ENCODE peak calls at places on chromosomes 6 and 20, in five cellular contexts. One of them, this sample, is unnamed.

GRCh38 chr20:34017610-34018009 is 23.9 kb downstream of the RALY start:
- DNase-seq in aorta: no peak
- DNase-seq in GM23248: peak; percentile 92
- DNase-seq in SJSA1: peak; percentile 77
- DNase-seq in psoas muscle: no peak
- DNase-seq in this sample: no peak

GRCh38 chr6:150751296-150751695 is 114.2 kb upstream of the MTHFD1L start:
- DNase-seq in aorta: no peak
- DNase-seq in GM23248: peak; percentile 86
- DNase-seq in SJSA1: no peak
- DNase-seq in psoas muscle: no peak
- DNase-seq in this sample: no peak

GRCh38 chr20:40046703-40047102 is 642.3 kb downstream of the MAFB start:
- DNase-seq in aorta: no peak
- DNase-seq in GM23248: peak; percentile 0
- DNase-seq in SJSA1: no peak
- DNase-seq in psoas muscle: no peak
- DNase-seq in this sample: no peak

GRCh38 chr6:29828471-29828797 is 809 bp downstream of the HLA-G start:
- DNase-seq in aorta: no peak
- DNase-seq in GM23248: peak; percentile 18
- DNase-seq in SJSA1: no peak
- DNase-seq in psoas muscle: no peak
- DNase-seq in this sample: no peak

GRCh38 chr6:68069921-68070709 is 565.0 kb upstream of the ADGRB3 start:
- DNase-seq in aorta: no peak
- DNase-seq in GM23248: no peak
- DNase-seq in SJSA1: no peak
- DNase-seq in psoas muscle: no peak
- DNase-seq in this sample: no peak

GRCh38 chr6:118968416-118968815 is 33.5 kb upstream of the MCM9 start:
- DNase-seq in aorta: no peak
- DNase-seq in GM23248: peak; percentile 38
- DNase-seq in SJSA1: no peak
- DNase-seq in psoas muscle: no peak
- DNase-seq in this sample: no peak

GRCh38 chr20:56422824-56423189 is 10.7 kb downstream of the CASS4 start:
- DNase-seq in aorta: no peak
- DNase-seq in GM23248: peak; percentile 24
- DNase-seq in SJSA1: no peak
- DNase-seq in psoas muscle: no peak
- DNase-seq in this sample: no peak

GRCh38 chr6:36386495-36387439 is 702 bp downstream of the ETV7 start:
- DNase-seq in aorta: peak; percentile 77
- DNase-seq in GM23248: peak; percentile 72
- DNase-seq in SJSA1: peak; percentile 69
- DNase-seq in psoas muscle: no peak
- DNase-seq in this sample: peak; percentile 80

GRCh38 chr6:93416575-93417420 is 2.6 kb downstream of the EPHA7 start:
- DNase-seq in aorta: peak; percentile 72
- DNase-seq in GM23248: peak; percentile 3
- DNase-seq in SJSA1: no peak
- DNase-seq in psoas muscle: peak; percentile 13
- DNase-seq in this sample: no peak

DNA sequence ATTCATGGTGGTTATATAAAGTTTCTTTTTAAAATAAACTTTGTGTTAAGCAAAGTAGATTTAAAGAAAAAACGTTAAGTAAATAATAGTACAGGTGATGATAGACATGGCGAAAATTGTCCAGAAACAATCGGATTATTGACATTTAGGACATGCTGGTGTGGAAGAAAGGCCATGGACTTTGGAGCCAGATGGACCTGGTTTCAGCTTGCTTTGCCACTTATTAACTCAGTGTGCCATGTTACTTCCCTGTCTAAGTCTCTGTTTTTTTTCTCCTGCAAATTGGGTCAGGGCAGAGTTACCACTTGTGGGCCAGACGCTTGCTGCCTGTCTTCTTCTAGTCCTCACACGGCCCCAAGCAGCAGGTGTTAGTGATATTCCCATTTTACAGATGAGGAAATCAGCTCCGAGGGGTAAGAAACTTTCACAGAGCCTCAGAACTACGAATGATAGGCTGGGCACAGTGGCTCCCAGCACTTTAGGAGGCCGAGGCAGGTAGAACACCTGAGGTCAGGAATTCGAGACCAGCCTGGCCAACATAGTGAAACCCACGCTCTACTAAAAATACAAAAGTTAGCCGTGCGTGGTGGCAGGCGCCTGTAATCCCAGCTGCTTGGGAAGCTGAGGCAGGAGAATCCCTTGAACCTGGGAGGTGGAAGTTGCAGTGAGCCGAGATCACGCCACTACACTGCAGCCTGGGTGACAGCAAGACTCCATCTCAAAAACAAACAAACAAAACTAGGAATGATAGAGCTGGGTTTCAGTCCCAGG is 12.4 kb downstream of the KIF3B start:
- DNase-seq in aorta: no peak
- DNase-seq in GM23248: no peak
- DNase-seq in SJSA1: no peak
- DNase-seq in psoas muscle: no peak
- DNase-seq in this sample: no peak
- H3K27ac ChIP-seq in aorta: no peak overlapping the region
- H3K27ac ChIP-seq in GM23248: no peak overlapping the region
- H3K27ac ChIP-seq in SJSA1: no peak overlapping the region
- H3K27ac ChIP-seq in psoas muscle: no peak overlapping the region
- H3K27ac ChIP-seq in this sample: no peak overlapping the region

DNA sequence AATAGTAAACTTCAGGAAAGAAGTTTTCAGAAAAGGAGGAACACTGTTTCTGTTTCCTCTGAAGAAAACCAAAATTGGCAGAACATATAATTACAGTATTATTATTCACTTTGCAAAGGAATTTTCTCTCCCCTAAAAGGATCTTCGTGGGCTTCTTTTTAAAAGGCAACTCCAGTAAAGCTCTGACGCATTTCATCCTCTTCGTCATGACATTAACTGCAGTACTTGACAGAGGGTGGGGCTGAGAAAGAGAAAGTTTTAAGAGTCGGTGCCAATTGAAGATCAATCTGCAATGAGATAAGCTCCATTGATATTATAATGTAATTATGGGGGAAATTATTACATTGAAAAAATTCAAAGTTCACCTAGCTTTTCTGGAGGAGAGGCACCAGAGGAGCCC is 75.8 kb downstream of the MYB start:
- DNase-seq in aorta: no peak
- DNase-seq in GM23248: no peak
- DNase-seq in SJSA1: no peak
- DNase-seq in psoas muscle: no peak
- DNase-seq in this sample: no peak
- H3K4me3 ChIP-seq in aorta: no peak overlapping the region
- H3K4me3 ChIP-seq in GM23248: no peak overlapping the region
- H3K4me3 ChIP-seq in SJSA1: no peak overlapping the region
- H3K4me3 ChIP-seq in psoas muscle: no peak overlapping the region
- H3K4me3 ChIP-seq in this sample: no peak overlapping the region

GRCh38 chr6:13667655-13668054 is 44.0 kb downstream of the RANBP9 start:
- DNase-seq in aorta: no peak
- DNase-seq in GM23248: peak; percentile 12
- DNase-seq in SJSA1: no peak
- DNase-seq in psoas muscle: no peak
- DNase-seq in this sample: no peak
- H3K27ac ChIP-seq in aorta: no peak overlapping the region
- H3K27ac ChIP-seq in GM23248: no peak overlapping the region
- H3K27ac ChIP-seq in SJSA1: no peak overlapping the region
- H3K27ac ChIP-seq in psoas muscle: no peak overlapping the region
- H3K27ac ChIP-seq in this sample: no peak overlapping the region

GRCh38 chr6:113829702-113830058 is 27.5 kb upstream of the MARCKS start:
- DNase-seq in aorta: no peak
- DNase-seq in GM23248: peak; percentile 33
- DNase-seq in SJSA1: no peak
- DNase-seq in psoas muscle: no peak
- DNase-seq in this sample: no peak

GRCh38 chr6:113825776-113826175 is 31.4 kb upstream of the MARCKS start:
- DNase-seq in aorta: peak; percentile 89
- DNase-seq in GM23248: peak; percentile 85
- DNase-seq in SJSA1: peak; percentile 75
- DNase-seq in psoas muscle: peak; percentile 78
- DNase-seq in this sample: no peak

GRCh38 chr6:113830140-113830539 is 27.0 kb upstream of the MARCKS start:
- DNase-seq in aorta: no peak
- DNase-seq in GM23248: no peak
- DNase-seq in SJSA1: no peak
- DNase-seq in psoas muscle: no peak
- DNase-seq in this sample: no peak

GRCh38 chr6:113824863-113825262 is 32.3 kb upstream of the MARCKS start:
- DNase-seq in aorta: no peak
- DNase-seq in GM23248: no peak
- DNase-seq in SJSA1: no peak
- DNase-seq in psoas muscle: no peak
- DNase-seq in this sample: no peak

GRCh38 chr6:113828984-113829701 is 28.0 kb upstream of the MARCKS start:
- DNase-seq in aorta: no peak
- DNase-seq in GM23248: no peak
- DNase-seq in SJSA1: no peak
- DNase-seq in psoas muscle: no peak
- DNase-seq in this sample: no peak
- H3K4me3 ChIP-seq in aorta: no peak overlapping the region
- H3K4me3 ChIP-seq in GM23248: no peak overlapping the region
- H3K4me3 ChIP-seq in SJSA1: no peak overlapping the region
- H3K4me3 ChIP-seq in psoas muscle: peak overlapping the region; percentile 19
- H3K4me3 ChIP-seq in this sample: no peak overlapping the region

This sample was measured in coronary artery.